ENCODE peak calls at places on chromosomes 1 and 21, in seven cellular contexts. F is GM12892, J is AG08396, Z is amniotic stem cell, N is mesothelial cell of epicardium, E is BJ, B is T-helper 2 cell. D is an unnamed sample.

GRCh38 chr21:34148826-34149558 is 75.6 kb downstream of the MRPS6 start:
- DNase-seq in F (no peak), J (no peak), Z (no peak), N (no peak), E (no peak), B (no peak), D (no peak)

GRCh38 chr1:1206376-1207253 is at the start of gene TNFRSF18:
- DNase-seq in F (no peak), J (no peak), Z (no peak), N (peak; percentile 19), E (no peak), B (no peak), D (peak; percentile 62)

GRCh38 chr1:2019571-2020309 is 595 bp downstream of the GABRD start:
- DNase-seq in F (no peak), J (no peak), Z (no peak), N (peak; percentile 52), E (no peak), B (no peak), D (no peak)

GRCh38 chr1:55544826-55545225 is 329.7 kb upstream of the USP24 start:
- DNase-seq in F (no peak), J (no peak), Z (no peak), N (no peak), E (peak; percentile 51), B (no peak), D (no peak)

GRCh38 chr1:73065585-73065984 is 783.2 kb upstream of the NEGR1 start:
- DNase-seq in F (no peak), J (no peak), Z (no peak), N (no peak), E (no peak), B (no peak), D (peak; percentile 1)

GRCh38 chr1:5862051-5862825 is 130.0 kb downstream of the NPHP4 start:
- DNase-seq in F (no peak), J (no peak), Z (no peak), N (no peak), E (no peak), B (no peak), D (no peak)

GRCh38 chr1:20732588-20733360 is at the start of gene SH2D5:
- DNase-seq in F (no peak), J (peak; percentile 90), Z (peak; percentile 91), N (no peak), E (peak; percentile 93), B (peak; percentile 44), D (peak; percentile 95)

GRCh38 chr1:229456016-229456415 is 22.1 kb upstream of the ACTA1 start:
- DNase-seq in F (no peak), J (no peak), Z (no peak), N (no peak), E (no peak), B (no peak), D (peak; percentile 13)

GRCh38 chr1:96782861-96783260 is 61.3 kb downstream of the PTBP2 start:
- DNase-seq in F (no peak), J (no peak), Z (no peak), N (no peak), E (no peak), B (no peak), D (no peak)